ENCODE peak calls at places on chromosome 4, in eight cellular contexts. X, W, K, E, O, T, J and Y are unnamed samples.

GRCh38 chr4:108743021-108743420 is 19.8 kb downstream of the ETNPPL start:
- DNase-seq in T (no peak), X (no peak), J (no peak), O (no peak), K (no peak), W (no peak), E (no peak), Y (no peak)

GRCh38 chr4:176769519-176769918 is 23.2 kb downstream of the VEGFC start:
- DNase-seq in E (no peak), W (peak), T (peak), K (no peak), X (peak), J (no peak), O (no peak), Y (no peak)

GRCh38 chr4:186297013-186297645 is 31.1 kb downstream of the F11 start:
- DNase-seq in W (peak), O (no peak), K (no peak), E (no peak), T (peak), J (no peak), X (peak), Y (peak)

GRCh38 chr4:142549726-142550463 is 296.2 kb downstream of the INPP4B start:
- DNase-seq in E (no peak), X (peak), J (peak), O (no peak), T (peak), W (peak), K (no peak), Y (no peak)

GRCh38 chr4:139015269-139015947 is at the start of gene NOCT:
- DNase-seq in E (peak), J (peak), T (peak), O (peak), W (peak), K (peak), X (peak), Y (peak)

GRCh38 chr4:38426532-38426931 is 237.5 kb upstream of the KLF3 start:
- DNase-seq in T (no peak), X (no peak), E (no peak), K (no peak), O (no peak), J (no peak), W (no peak), Y (no peak)

GRCh38 chr4:42412251-42412650 is 15.0 kb downstream of the SHISA3 start:
- DNase-seq in W (peak), J (no peak), X (peak), T (peak), K (no peak), E (no peak), O (no peak), Y (no peak)

GRCh38 chr4:186761281-186761897 is 37.7 kb upstream of the FAT1 start:
- DNase-seq in K (no peak), X (no peak), W (no peak), T (no peak), O (no peak), J (no peak), E (no peak), Y (no peak)

GRCh38 chr4:63663870-63664269 is 745.4 kb downstream of the TECRL start:
- DNase-seq in X (no peak), O (no peak), W (no peak), J (no peak), E (no peak), K (no peak), T (no peak), Y (no peak)

GRCh38 chr4:74632634-74633033 is 161.7 kb downstream of the BTC start:
- DNase-seq in X (peak), T (peak), W (peak), E (peak), J (no peak), O (no peak), K (no peak), Y (no peak)

GRCh38 chr4:147599764-147600163 is 17.4 kb upstream of the TMEM184C start:
- DNase-seq in J (no peak), T (no peak), O (no peak), X (peak), E (no peak), W (peak), K (no peak), Y (no peak)

GRCh38 chr4:28225689-28226353 is 1365.2 kb downstream of the STIM2 start:
- DNase-seq in O (no peak), E (no peak), X (peak), W (peak), J (no peak), K (no peak), T (no peak), Y (no peak)

GRCh38 chr4:40473578-40474388 is 138.7 kb downstream of the CHRNA9 start:
- DNase-seq in O (no peak), J (peak), E (peak), T (no peak), W (no peak), K (no peak), X (no peak), Y (peak)

DNA sequence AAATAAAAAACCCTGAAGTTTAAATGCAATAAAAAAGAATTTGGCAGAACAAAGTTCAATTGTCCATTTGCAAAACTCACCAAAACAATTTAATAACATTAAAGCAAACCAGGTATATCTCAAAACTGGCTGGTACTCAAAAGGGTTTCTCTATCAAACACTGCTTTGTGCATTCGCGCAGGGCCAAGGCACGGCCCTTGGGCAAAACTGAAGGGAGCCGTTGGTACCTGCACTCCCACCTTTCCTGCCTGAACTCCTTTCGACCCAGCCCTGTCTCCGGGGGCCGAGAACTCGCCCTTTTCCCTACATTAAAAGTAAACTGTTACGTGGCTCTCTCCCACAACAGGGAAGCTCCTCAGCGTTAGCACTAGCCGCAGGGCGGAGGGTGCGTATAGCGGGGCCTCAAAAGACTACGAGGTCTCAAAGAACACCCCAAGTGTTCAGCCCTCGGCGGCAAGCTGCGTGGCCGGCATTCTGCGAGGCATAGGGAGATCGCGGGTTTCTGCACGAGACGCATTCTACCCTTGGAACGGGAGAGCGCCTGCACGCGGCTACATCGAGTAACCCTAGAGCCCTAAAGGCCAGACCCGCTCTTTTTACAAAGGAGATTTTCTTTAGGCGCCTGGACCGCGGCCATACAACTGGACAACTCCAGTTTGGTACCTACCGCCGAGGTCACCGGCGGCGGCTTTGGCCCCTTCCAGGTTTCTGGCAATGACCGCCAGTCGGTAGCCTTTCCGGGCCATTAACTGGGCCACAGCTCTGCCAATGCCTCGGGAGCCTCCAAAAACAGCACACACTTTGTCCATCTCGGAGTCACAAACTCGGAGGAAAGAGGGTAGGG is 552 bp downstream of the CBR4 start:
- DNase-seq in E (peak), X (peak), K (peak), O (peak), J (peak), W (peak), T (no peak), Y (peak)
- TF ChIP-seq CTCF in E (no peak), X (peak), K (no peak), O (no peak), J (no peak), W (peak), T (peak), Y (no peak)

DNA sequence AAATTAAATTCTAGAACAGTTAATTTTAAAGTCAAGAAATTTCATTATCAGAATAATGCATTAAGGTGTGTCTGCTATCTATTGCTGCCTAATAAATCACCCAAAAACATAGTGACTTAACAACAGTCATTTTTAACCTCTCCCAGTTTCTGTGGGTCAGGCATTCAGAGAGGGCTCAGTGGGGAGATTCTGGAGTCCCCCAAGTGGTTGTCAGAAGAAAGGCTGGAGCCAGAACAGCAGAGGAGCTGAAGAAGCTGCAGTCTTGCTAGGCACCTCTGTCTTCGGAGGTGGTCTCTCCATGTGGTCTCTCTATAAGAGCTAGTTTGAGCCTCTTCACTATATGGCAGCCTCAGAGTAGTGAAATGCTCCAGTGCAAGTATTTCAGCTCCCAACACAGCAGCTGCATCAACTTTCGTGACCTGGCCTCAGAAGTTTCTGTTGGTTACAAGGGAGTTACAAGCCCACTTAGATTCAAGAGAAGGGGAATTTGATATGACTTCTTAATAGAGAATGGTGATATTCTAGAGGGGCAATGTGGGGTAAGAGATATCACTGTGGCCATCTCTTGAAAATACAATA is 9.4 kb upstream of the HOPX start:
- DNase-seq in K (no peak), T (no peak), W (no peak), J (no peak), X (no peak), E (no peak), O (no peak), Y (no peak)
- TF ChIP-seq CTCF in K (no peak), T (no peak), W (peak), J (no peak), X (no peak), E (no peak), O (no peak), Y (no peak)

GRCh38 chr4:184097240-184097619 is 120.4 kb downstream of the ENPP6 start:
- DNase-seq in O (peak), W (peak), X (no peak), E (peak), J (no peak), T (no peak), K (peak), Y (peak)
- TF ChIP-seq CTCF in O (no peak), W (peak), X (peak), E (no peak), J (no peak), T (no peak), K (peak), Y (no peak)

GRCh38 chr4:25889626-25890025 is 24.4 kb upstream of the SMIM20 start:
- DNase-seq in W (peak), E (no peak), T (no peak), K (no peak), J (no peak), O (no peak), X (no peak), Y (no peak)

GRCh38 chr4:25888781-25889180 is 25.2 kb upstream of the SMIM20 start:
- DNase-seq in E (no peak), O (no peak), X (peak), W (peak), K (no peak), T (no peak), J (no peak), Y (no peak)

GRCh38 chr4:25892796-25893195 is 21.2 kb upstream of the SMIM20 start:
- DNase-seq in W (no peak), J (no peak), E (no peak), K (no peak), X (no peak), T (no peak), O (no peak), Y (no peak)

DNA sequence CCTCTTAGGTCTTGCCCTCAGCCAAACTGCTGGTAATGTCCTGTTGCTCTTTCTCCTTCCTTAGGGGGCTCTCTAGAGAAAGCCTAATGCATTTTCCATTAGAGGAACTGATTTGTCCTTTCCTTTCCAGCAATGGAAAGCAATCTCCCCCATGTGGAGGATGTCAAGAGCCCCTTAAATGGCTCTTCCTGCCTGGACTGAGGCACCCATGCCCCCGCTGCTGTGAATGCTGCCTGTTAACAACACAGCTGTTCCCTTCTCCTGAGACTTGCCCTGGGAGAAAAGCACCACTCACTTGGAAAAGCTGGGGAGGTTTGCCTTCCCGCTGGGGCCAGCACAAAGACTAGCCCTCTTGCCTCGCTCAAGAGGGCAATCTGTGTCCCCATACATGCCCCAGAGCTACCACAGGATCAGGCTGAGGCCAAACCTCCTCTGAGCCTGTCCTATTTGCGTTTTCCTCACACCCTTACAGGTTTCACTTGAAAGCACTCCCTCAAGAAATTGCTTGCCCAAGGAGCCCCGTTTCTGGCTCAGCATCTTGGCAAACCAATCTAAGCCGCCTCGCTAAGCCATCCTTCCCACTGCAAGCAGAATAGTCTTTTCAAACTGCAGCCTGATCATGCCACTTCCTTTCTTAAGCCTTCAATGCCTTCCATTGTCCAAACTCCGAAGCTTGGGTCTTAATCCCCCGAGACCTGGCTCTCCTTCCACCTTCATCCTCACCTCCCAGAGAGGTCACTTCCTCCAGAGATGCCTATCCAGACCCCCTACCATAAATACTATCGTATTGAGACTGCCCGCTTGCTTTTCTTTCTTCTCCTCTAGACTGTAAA is 23.2 kb upstream of the SMIM20 start:
- DNase-seq in K (no peak), J (no peak), E (no peak), O (no peak), X (no peak), T (no peak), W (no peak), Y (no peak)
- TF ChIP-seq CTCF in K (no peak), J (no peak), E (no peak), O (no peak), X (no peak), T (no peak), W (no peak), Y (no peak)